ENCODE peak calls at places on chromosomes 2 and 18, in four cellular contexts. One of them, this sample, is unnamed.

GRCh38 chr2:181430406-181431199 is 26.6 kb upstream of the ITGA4 start:
- DNase-seq in HepG2: no peak
- DNase-seq in Panc1: no peak
- DNase-seq in K562: no peak
- DNase-seq in this sample: no peak

GRCh38 chr2:18548618-18549017 is 11.8 kb downstream of the RDH14 start:
- DNase-seq in HepG2: no peak
- DNase-seq in Panc1: no peak
- DNase-seq in K562: no peak
- DNase-seq in this sample: no peak

GRCh38 chr18:78629426-78629825 is 350.2 kb upstream of the SALL3 start:
- DNase-seq in HepG2: no peak
- DNase-seq in Panc1: no peak
- DNase-seq in K562: no peak
- DNase-seq in this sample: no peak

GRCh38 chr2:99261242-99261641 is 5.8 kb upstream of the LYG2 start:
- DNase-seq in HepG2: no peak
- DNase-seq in Panc1: no peak
- DNase-seq in K562: no peak
- DNase-seq in this sample: no peak

GRCh38 chr2:235127909-235128308 is 176.1 kb downstream of the SH3BP4 start:
- DNase-seq in HepG2: no peak
- DNase-seq in Panc1: no peak
- DNase-seq in K562: no peak
- DNase-seq in this sample: no peak

GRCh38 chr2:201235865-201236811 is 24.2 kb upstream of the CASP8 start:
- DNase-seq in HepG2: peak
- DNase-seq in Panc1: no peak
- DNase-seq in K562: peak
- DNase-seq in this sample: no peak

GRCh38 chr2:179861027-179861776 is at the start of gene ZNF385B:
- DNase-seq in HepG2: no peak
- DNase-seq in Panc1: no peak
- DNase-seq in K562: no peak
- DNase-seq in this sample: no peak

GRCh38 chr2:199596549-199596948 is 138.8 kb upstream of the SATB2 start:
- DNase-seq in HepG2: peak
- DNase-seq in Panc1: peak
- DNase-seq in K562: peak
- DNase-seq in this sample: peak

GRCh38 chr2:190653231-190653630 is 4.3 kb downstream of the NAB1 start:
- DNase-seq in HepG2: no peak
- DNase-seq in Panc1: no peak
- DNase-seq in K562: no peak
- DNase-seq in this sample: no peak

GRCh38 chr2:189751080-189751658 is 11.4 kb downstream of the OSGEPL1 start:
- DNase-seq in HepG2: peak
- DNase-seq in Panc1: no peak
- DNase-seq in K562: peak
- DNase-seq in this sample: peak

GRCh38 chr2:238874330-238875050 is 26.6 kb downstream of the TWIST2 start:
- DNase-seq in HepG2: no peak
- DNase-seq in Panc1: no peak
- DNase-seq in K562: no peak
- DNase-seq in this sample: no peak

GRCh38 chr18:49907346-49907929 is 94.1 kb upstream of the ACAA2 start:
- DNase-seq in HepG2: peak
- DNase-seq in Panc1: no peak
- DNase-seq in K562: no peak
- DNase-seq in this sample: no peak

GRCh38 chr2:161681043-161681442 is 56.8 kb downstream of the SLC4A10 start:
- DNase-seq in HepG2: no peak
- DNase-seq in Panc1: peak
- DNase-seq in K562: no peak
- DNase-seq in this sample: peak

GRCh38 chr18:11121426-11121825 is 27.9 kb downstream of the PIEZO2 start:
- DNase-seq in HepG2: peak
- DNase-seq in Panc1: no peak
- DNase-seq in K562: no peak
- DNase-seq in this sample: no peak

GRCh38 chr2:146489386-146489785 is 1355.4 kb upstream of the ACVR2A start:
- DNase-seq in HepG2: no peak
- DNase-seq in Panc1: no peak
- DNase-seq in K562: no peak
- DNase-seq in this sample: no peak

GRCh38 chr2:111617804-111618576 is 266.0 kb downstream of the ANAPC1 start:
- DNase-seq in HepG2: peak
- DNase-seq in Panc1: no peak
- DNase-seq in K562: no peak
- DNase-seq in this sample: peak

GRCh38 chr18:35703043-35703688 is 121.6 kb downstream of the GALNT1 start:
- DNase-seq in HepG2: peak
- DNase-seq in Panc1: no peak
- DNase-seq in K562: no peak
- DNase-seq in this sample: no peak

GRCh38 chr2:23988371-23988770 is 21.5 kb upstream of the MFSD2B start:
- DNase-seq in HepG2: peak
- DNase-seq in Panc1: peak
- DNase-seq in K562: no peak
- DNase-seq in this sample: no peak

GRCh38 chr2:151063271-151063670 is 198.4 kb downstream of the RBM43 start:
- DNase-seq in HepG2: no peak
- DNase-seq in Panc1: no peak
- DNase-seq in K562: no peak
- DNase-seq in this sample: no peak

GRCh38 chr18:62485684-62486083 is 37.1 kb upstream of the ZCCHC2 start:
- DNase-seq in HepG2: peak
- DNase-seq in Panc1: peak
- DNase-seq in K562: peak
- DNase-seq in this sample: peak

GRCh38 chr2:96135621-96136020 is 2.7 kb downstream of the ASTL start:
- DNase-seq in HepG2: no peak
- DNase-seq in Panc1: no peak
- DNase-seq in K562: no peak
- DNase-seq in this sample: no peak

GRCh38 chr2:88144271-88144670 is 16.4 kb upstream of the FABP1 start:
- DNase-seq in HepG2: no peak
- DNase-seq in Panc1: no peak
- DNase-seq in K562: no peak
- DNase-seq in this sample: no peak

GRCh38 chr2:88144914-88145497 is 17.1 kb upstream of the FABP1 start:
- DNase-seq in HepG2: no peak
- DNase-seq in Panc1: no peak
- DNase-seq in K562: no peak
- DNase-seq in this sample: no peak

GRCh38 chr2:88146590-88146989 is 18.7 kb upstream of the FABP1 start:
- DNase-seq in HepG2: no peak
- DNase-seq in Panc1: no peak
- DNase-seq in K562: no peak
- DNase-seq in this sample: no peak

GRCh38 chr2:88147145-88147544 is 19.3 kb upstream of the FABP1 start:
- DNase-seq in HepG2: no peak
- DNase-seq in Panc1: no peak
- DNase-seq in K562: no peak
- DNase-seq in this sample: no peak

GRCh38 chr2:88148929-88149438 is 21.1 kb upstream of the FABP1 start:
- DNase-seq in HepG2: no peak
- DNase-seq in Panc1: no peak
- DNase-seq in K562: no peak
- DNase-seq in this sample: no peak
- TF ChIP-seq TCF7L2 in HepG2: no peak
- TF ChIP-seq TCF7L2 in Panc1: no peak
- TF ChIP-seq TCF7L2 in K562: no peak
- TF ChIP-seq TCF7L2 in this sample: no peak

GRCh38 chr2:101675512-101675911 is 22.0 kb upstream of the MAP4K4 start:
- DNase-seq in HepG2: no peak
- DNase-seq in Panc1: no peak
- DNase-seq in K562: no peak
- DNase-seq in this sample: no peak
- TF ChIP-seq TCF7L2 in HepG2: no peak
- TF ChIP-seq TCF7L2 in Panc1: no peak
- TF ChIP-seq TCF7L2 in K562: no peak
- TF ChIP-seq TCF7L2 in this sample: no peak

DNA sequence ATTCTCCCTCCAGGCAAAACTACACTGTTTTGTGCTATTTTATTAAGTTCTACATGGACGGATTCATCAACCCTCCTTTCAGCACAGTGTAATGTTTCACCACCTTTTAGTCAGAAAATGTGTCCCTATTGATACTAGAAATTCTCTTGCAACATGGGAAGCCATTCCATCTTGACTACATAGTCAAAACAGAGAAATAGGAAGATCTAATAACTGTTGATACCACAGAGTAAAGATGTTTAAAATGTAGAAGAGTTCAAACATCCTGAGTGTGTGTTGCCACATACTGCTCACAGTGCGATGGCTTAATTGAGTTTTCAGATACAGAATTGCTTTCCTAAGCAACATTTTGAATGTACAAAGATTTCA is 492.2 kb upstream of the RAB12 start:
- DNase-seq in HepG2: no peak
- DNase-seq in Panc1: no peak
- DNase-seq in K562: no peak
- DNase-seq in this sample: no peak
- TF ChIP-seq TCF7L2 in HepG2: no peak
- TF ChIP-seq TCF7L2 in Panc1: no peak
- TF ChIP-seq TCF7L2 in K562: no peak
- TF ChIP-seq TCF7L2 in this sample: no peak

DNA sequence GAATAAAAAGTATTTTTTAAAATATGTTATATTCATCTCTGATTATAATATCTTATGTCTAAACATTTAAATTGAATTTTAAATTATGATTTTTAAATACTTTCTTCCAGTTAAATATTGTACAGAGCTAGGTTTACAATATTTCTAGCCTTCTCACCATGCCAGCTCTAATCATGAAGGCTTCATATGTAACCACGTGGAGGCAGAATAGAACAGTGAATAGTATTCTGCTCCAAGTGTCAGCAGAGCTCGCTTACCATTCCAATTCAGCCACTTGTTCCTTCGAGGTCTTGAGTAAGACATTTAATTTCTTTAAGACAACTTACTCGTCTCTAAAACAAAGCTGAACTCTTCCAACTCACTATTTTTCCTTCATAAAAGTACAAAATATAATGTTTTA is 871.8 kb downstream of the SUCLG1 start:
- DNase-seq in HepG2: no peak
- DNase-seq in Panc1: no peak
- DNase-seq in K562: no peak
- DNase-seq in this sample: no peak
- TF ChIP-seq TCF7L2 in HepG2: no peak
- TF ChIP-seq TCF7L2 in Panc1: no peak
- TF ChIP-seq TCF7L2 in K562: no peak
- TF ChIP-seq TCF7L2 in this sample: no peak

GRCh38 chr2:241156997-241157441 is 6.8 kb downstream of the PPP1R7 start:
- DNase-seq in HepG2: no peak
- DNase-seq in Panc1: no peak
- DNase-seq in K562: no peak
- DNase-seq in this sample: no peak
- TF ChIP-seq TCF7L2 in HepG2: no peak
- TF ChIP-seq TCF7L2 in Panc1: no peak
- TF ChIP-seq TCF7L2 in K562: no peak
- TF ChIP-seq TCF7L2 in this sample: no peak

DNA sequence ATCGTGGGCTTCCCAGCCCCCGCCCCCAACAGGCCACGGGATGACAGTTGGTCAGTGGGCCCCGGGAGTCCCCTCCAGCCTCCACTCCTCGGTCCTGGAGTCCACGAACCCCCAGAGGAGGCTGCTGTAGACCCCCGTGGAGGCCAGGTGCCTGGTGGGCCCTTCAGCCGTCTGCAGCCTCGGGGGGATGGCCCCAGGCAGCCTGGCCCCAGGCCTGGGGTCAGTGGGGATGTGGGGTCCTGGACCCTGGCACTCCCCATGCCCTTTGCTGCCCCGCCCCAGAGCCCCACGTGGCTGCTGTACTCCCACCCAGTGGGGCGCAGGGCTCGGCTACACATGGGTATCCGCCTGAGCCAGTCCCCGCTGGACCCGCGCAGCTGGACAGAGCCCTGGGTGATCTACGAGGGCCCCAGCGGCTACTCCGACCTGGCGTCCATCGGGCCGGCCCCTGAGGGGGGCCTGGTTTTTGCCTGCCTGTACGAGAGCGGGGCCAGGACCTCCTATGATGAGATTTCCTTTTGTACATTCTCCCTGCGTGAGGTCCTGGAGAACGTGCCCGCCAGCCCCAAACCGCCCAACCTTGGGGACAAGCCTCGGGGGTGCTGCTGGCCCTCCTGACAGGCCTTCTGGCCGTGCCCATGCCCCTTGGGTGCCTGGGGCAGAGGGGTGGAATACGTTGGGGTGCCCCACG is 7.6 kb downstream of the NEU4 start:
- DNase-seq in HepG2: no peak
- DNase-seq in Panc1: no peak
- DNase-seq in K562: no peak
- DNase-seq in this sample: no peak
- TF ChIP-seq TCF7L2 in HepG2: no peak
- TF ChIP-seq TCF7L2 in Panc1: no peak
- TF ChIP-seq TCF7L2 in K562: no peak
- TF ChIP-seq TCF7L2 in this sample: no peak

DNA sequence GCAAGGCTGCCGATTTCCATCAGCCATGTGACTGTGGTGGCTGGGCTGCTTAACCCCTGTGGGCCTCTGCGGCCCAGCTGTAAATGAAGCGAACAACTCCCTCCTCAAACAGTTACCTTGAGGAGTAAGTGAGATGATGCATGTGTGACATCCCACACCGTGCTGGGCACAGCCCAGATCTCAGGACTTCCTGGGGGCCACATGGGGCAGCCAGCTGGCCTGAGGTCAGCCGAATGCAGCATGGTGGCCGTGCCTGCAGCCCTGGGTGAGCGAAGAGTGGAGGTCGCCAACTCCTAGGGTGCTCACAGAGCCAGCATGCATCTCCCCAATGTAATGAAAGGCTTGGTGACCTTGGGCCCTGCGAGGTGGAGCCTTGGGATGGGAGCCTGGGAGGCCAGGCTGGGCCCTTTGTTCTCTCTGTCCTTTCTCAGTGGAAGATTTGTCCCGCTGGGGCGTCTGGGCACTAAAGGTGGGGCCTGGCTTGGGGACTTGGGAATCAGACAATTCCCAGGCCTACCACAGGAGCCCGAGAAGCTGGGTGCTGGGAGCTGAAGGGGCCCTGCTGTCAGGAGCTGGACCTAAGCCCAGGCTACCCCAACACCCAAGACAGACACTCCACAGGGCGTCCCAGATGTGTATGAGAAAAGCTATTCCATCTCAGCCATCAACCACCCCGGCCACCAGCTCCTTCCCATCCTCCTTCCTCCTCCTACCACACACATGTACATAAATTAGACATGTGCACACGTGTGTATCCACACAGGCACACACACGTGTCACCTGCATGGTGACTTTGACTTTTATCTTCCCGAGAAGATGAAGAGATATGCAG is 24.9 kb downstream of the CIB4 start:
- DNase-seq in HepG2: no peak
- DNase-seq in Panc1: no peak
- DNase-seq in K562: no peak
- DNase-seq in this sample: no peak
- TF ChIP-seq TCF7L2 in HepG2: no peak
- TF ChIP-seq TCF7L2 in Panc1: no peak
- TF ChIP-seq TCF7L2 in K562: no peak
- TF ChIP-seq TCF7L2 in this sample: peak